ENCODE peak calls at places on chromosomes 1 and 21, in four cellular contexts. T, H, N and U are unnamed samples.

GRCh38 chr1:145785481-145785880 is 38.4 kb downstream of the RNF115 start:
- DNase-seq in T (no peak), H (no peak), N (no peak), U (no peak)

GRCh38 chr1:109361649-109362048 is 36.1 kb downstream of the SORT1 start:
- DNase-seq in T (no peak), H (no peak), N (no peak), U (no peak)

GRCh38 chr1:56301791-56302190 is 277.6 kb downstream of the PLPP3 start:
- DNase-seq in T (no peak), H (no peak), N (no peak), U (no peak)

GRCh38 chr21:41991659-41992058 is 18.5 kb downstream of the ZBTB21 start:
- DNase-seq in T (no peak), H (no peak), N (no peak), U (no peak)

GRCh38 chr1:36702963-36703362 is 220.2 kb upstream of the CSF3R start:
- DNase-seq in T (no peak), H (no peak), N (no peak), U (no peak)

GRCh38 chr21:14523234-14523633 is 22.9 kb downstream of the SAMSN1 start:
- DNase-seq in T (no peak), H (no peak), N (no peak), U (no peak)

GRCh38 chr1:156781585-156782186 is 14.4 kb downstream of the PRCC start:
- DNase-seq in T (no peak), H (no peak), N (no peak), U (no peak)

GRCh38 chr1:906532-907420 is 16.9 kb upstream of the SAMD11 start:
- DNase-seq in T (no peak), H (peak), N (peak), U (peak)

GRCh38 chr1:201904579-201904978 is 15.9 kb downstream of the SHISA4 start:
- DNase-seq in T (no peak), H (no peak), N (no peak), U (peak)

GRCh38 chr1:62068302-62068936 is 126.2 kb upstream of the L1TD1 start:
- DNase-seq in T (no peak), H (no peak), N (no peak), U (no peak)

GRCh38 chr1:36982708-36983107 is 51.6 kb downstream of the GRIK3 start:
- DNase-seq in T (no peak), H (no peak), N (no peak), U (peak)

GRCh38 chr1:50531027-50531426 is 107.8 kb upstream of the DMRTA2 start:
- DNase-seq in T (no peak), H (no peak), N (no peak), U (no peak)

GRCh38 chr1:98210064-98210463 is 289.2 kb upstream of the DPYD start:
- DNase-seq in T (no peak), H (no peak), N (no peak), U (no peak)

GRCh38 chr1:90850181-90850924 is 133.3 kb upstream of the BARHL2 start:
- DNase-seq in T (peak), H (no peak), N (peak), U (peak)

GRCh38 chr1:207711285-207711684 is 40.6 kb upstream of the CD46 start:
- DNase-seq in T (peak), H (no peak), N (peak), U (peak)

DNA sequence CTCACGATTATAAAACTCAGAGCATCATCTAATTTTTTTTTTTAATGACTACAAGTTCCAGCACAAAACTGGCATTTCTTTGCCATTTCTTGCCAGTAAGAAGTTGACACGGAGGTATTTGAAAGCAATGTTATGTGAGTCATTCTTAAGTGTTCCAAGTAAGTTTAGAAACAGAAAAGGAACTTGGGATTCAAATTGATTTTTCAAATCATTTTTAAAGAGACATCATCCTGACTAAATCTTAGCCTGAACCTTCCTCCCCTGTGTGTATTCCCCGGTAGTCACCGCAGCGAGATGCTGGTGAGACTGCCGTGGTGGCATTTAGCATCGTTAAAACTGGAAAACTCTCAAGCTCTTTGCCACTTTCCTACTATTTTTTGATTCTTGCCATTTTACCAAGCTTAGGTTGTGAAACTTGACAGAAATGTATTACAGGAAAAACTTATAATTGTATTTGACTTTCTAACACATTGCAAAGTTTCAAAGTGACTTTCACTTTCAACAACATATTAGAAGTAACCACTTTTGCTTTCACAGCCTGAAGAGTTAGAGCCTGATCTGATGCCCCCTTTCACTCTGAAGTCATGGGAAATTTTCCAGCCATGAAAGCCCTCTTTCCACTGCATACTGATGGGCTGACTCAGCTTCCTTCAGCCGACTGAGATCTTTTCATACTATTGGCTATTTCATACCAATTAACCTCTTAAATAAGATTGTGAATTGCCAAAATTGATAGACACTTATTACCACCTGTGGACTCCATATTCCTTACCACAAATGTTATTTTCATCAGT is 61.4 kb downstream of the OLFML2B start:
- DNase-seq in T (no peak), H (no peak), N (peak), U (no peak)
- H3K4me3 ChIP-seq in T (no peak), H (peak), N (no peak), U (no peak)

GRCh38 chr1:3651939-3652537 is at the start of gene TP73:
- DNase-seq in T (no peak), H (no peak), N (peak), U (peak)

GRCh38 chr1:3651011-3651938 is 1.0 kb upstream of the TP73 start:
- DNase-seq in T (no peak), H (no peak), N (peak), U (peak)

GRCh38 chr1:3649342-3650247 is at the start of gene WRAP73:
- DNase-seq in T (peak), H (peak), N (peak), U (peak)

GRCh38 chr1:3652538-3653285 is 396 bp downstream of the TP73 start:
- DNase-seq in T (no peak), H (no peak), N (peak), U (peak)

GRCh38 chr1:3650248-3651010 is 526 bp upstream of the WRAP73 start:
- DNase-seq in T (no peak), H (no peak), N (no peak), U (peak)
- H3K4me3 ChIP-seq in T (no peak), H (peak), N (peak), U (peak)

GRCh38 chr1:58815069-58815679 is 31.3 kb upstream of the JUN start:
- DNase-seq in T (peak), H (peak), N (peak), U (peak)

GRCh38 chr1:58815680-58816071 is 31.8 kb upstream of the JUN start:
- DNase-seq in T (peak), H (peak), N (peak), U (peak)

GRCh38 chr1:58813801-58814200 is 30.0 kb upstream of the JUN start:
- DNase-seq in T (no peak), H (no peak), N (no peak), U (peak)

GRCh38 chr1:58813361-58813760 is 29.5 kb upstream of the JUN start:
- DNase-seq in T (no peak), H (no peak), N (no peak), U (no peak)

GRCh38 chr1:58814251-58815068 is 30.6 kb upstream of the JUN start:
- DNase-seq in T (peak), H (peak), N (peak), U (peak)
- H3K4me3 ChIP-seq in T (no peak), H (peak), N (no peak), U (peak)

GRCh38 chr1:9559673-9560072 is 20.4 kb downstream of the SLC25A33 start:
- DNase-seq in T (no peak), H (no peak), N (no peak), U (no peak)

GRCh38 chr1:9557624-9558023 is 18.4 kb downstream of the SLC25A33 start:
- DNase-seq in T (no peak), H (no peak), N (no peak), U (no peak)

GRCh38 chr1:9558946-9559545 is 19.8 kb downstream of the SLC25A33 start:
- DNase-seq in T (no peak), H (no peak), N (no peak), U (no peak)

GRCh38 chr1:9558271-9558945 is 19.1 kb downstream of the SLC25A33 start:
- DNase-seq in T (no peak), H (no peak), N (no peak), U (no peak)

DNA sequence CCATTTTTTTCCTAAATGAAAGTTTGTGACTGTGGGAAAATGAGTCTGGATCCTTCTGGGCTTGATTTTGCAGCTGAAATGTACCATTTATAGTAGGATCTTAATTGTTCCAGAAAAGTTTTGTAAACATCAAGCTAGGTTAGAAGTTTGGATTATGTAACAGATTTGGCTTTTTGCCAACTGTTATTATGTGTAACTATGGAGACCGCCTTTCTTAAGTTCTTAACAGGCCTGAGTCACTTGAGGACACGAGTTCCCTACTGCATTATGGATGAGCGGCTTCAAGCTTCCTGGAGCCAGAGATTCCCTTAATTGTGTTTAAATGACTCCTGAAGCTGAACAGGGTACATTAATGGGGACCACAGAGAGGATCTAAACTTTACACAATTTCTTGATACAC is 22.2 kb downstream of the SLC25A33 start:
- DNase-seq in T (peak), H (no peak), N (no peak), U (no peak)
- H3K4me3 ChIP-seq in T (no peak), H (no peak), N (no peak), U (no peak)

GRCh38 chr1:67135354-67135753 is 584 bp upstream of the C1orf141 start:
- DNase-seq in T (no peak), H (no peak), N (no peak), U (no peak)
- H3K4me3 ChIP-seq in T (no peak), H (peak), N (no peak), U (no peak)

DNA sequence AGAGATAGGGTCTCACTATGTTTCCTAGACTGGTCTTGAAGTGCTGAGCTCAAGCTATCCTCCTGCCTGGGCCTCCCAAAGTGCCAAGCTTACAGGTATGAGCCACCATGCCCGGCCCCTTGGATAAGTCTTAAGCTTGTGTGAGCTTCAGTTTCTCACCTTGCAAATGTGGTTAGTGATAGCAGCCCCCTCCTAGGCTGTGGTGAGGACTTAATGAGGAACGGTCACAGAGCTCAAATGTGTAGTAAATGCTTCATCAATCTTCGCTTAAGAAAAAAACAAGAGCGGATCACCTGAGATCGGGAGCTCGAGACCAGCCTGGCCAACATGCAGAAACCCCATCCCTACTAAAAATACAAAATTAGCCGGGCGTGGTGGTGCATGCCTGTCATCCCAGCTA is 3.0 kb downstream of the CNR2 start:
- DNase-seq in T (no peak), H (no peak), N (no peak), U (no peak)
- H3K4me3 ChIP-seq in T (no peak), H (no peak), N (no peak), U (no peak)